ENCODE peak calls at places on chromosome 18, in six cellular contexts. X is pancreas, A is IMR-90, Z is fibroblast of lung, O is fibroblast of mammary gland, P is cardiac fibroblast. G is an unnamed sample.

GRCh38 chr18:60067426-60068210 is 167.8 kb downstream of the PMAIP1 start:
- DNase-seq in X (no peak), A (no peak), P (no peak), O (peak), Z (peak), G (no peak)

GRCh38 chr18:49045585-49045984 is 94.8 kb upstream of the SMAD7 start:
- DNase-seq in Z (no peak), X (no peak), P (no peak), A (no peak), O (no peak), G (no peak)

GRCh38 chr18:159037-159652 is 788 bp downstream of the USP14 start:
- DNase-seq in A (peak), P (peak), Z (peak), X (no peak), O (no peak), G (no peak)

GRCh38 chr18:67735506-67735905 is 219.0 kb upstream of the DSEL start:
- DNase-seq in Z (no peak), X (no peak), A (no peak), O (no peak), P (no peak), G (no peak)

GRCh38 chr18:32111706-32112105 is 20.0 kb downstream of the RNF138 start:
- DNase-seq in O (no peak), P (no peak), Z (no peak), X (no peak), A (no peak), G (no peak)

GRCh38 chr18:41732371-41732770 is 222.7 kb upstream of the PIK3C3 start:
- DNase-seq in O (no peak), Z (no peak), P (no peak), X (no peak), A (no peak), G (no peak)

GRCh38 chr18:63523660-63524059 is 18.5 kb upstream of the SERPINB12 start:
- DNase-seq in P (peak), X (no peak), O (peak), A (peak), Z (no peak), G (no peak)

GRCh38 chr18:58823385-58823784 is 41.3 kb upstream of the ZNF532 start:
- DNase-seq in Z (no peak), O (no peak), P (no peak), X (no peak), A (no peak), G (no peak)

GRCh38 chr18:48754559-48754958 is 196.2 kb downstream of the SMAD7 start:
- DNase-seq in P (no peak), A (no peak), X (no peak), Z (no peak), O (no peak), G (no peak)

GRCh38 chr18:61580061-61580460 is 246.8 kb downstream of the CDH20 start:
- DNase-seq in A (no peak), X (no peak), P (peak), O (no peak), Z (no peak), G (no peak)

GRCh38 chr18:61582205-61582710 is 249.0 kb downstream of the CDH20 start:
- DNase-seq in Z (no peak), O (no peak), A (no peak), P (no peak), X (no peak), G (no peak)

GRCh38 chr18:61583548-61583947 is 250.3 kb downstream of the CDH20 start:
- DNase-seq in Z (no peak), X (no peak), O (no peak), A (no peak), P (no peak), G (no peak)

GRCh38 chr18:61579581-61579980 is 246.4 kb downstream of the CDH20 start:
- DNase-seq in A (no peak), X (no peak), O (no peak), P (no peak), Z (no peak), G (no peak)

DNA sequence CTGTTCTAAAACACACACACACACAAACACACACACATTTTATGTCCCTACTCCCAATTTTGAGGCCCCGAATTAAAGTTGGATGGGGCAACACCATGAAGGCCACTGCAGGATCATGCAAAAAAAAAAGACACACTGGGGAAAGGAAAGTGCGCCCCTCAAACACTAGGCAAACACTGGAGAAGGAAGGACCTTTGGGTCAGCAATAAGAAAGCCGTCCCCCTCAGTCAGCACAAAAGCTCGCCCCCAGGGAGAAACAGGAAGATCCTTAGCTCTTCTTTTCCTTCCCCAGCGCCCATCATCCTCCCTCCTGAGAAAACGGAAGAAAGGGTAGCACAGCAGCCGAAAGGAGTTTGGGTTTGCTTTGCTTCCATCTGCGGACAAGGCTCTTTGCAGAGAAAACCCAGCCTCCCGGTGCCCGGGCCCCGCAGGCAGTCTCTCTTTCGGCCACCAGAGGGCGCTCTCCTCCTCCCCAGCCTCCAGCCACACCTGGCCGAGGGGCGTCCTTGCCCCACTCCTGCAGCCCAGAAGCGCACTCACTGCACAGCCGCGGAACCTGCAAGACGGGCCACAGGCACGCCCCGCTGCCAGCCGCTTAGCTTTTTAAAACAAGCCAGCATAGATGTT is 248.5 kb downstream of the CDH20 start:
- DNase-seq in X (peak), O (peak), Z (peak), P (peak), A (peak), G (peak)
- H3K4me3 ChIP-seq in X (no peak), O (peak), Z (peak), P (peak), A (peak), G (peak)

DNA sequence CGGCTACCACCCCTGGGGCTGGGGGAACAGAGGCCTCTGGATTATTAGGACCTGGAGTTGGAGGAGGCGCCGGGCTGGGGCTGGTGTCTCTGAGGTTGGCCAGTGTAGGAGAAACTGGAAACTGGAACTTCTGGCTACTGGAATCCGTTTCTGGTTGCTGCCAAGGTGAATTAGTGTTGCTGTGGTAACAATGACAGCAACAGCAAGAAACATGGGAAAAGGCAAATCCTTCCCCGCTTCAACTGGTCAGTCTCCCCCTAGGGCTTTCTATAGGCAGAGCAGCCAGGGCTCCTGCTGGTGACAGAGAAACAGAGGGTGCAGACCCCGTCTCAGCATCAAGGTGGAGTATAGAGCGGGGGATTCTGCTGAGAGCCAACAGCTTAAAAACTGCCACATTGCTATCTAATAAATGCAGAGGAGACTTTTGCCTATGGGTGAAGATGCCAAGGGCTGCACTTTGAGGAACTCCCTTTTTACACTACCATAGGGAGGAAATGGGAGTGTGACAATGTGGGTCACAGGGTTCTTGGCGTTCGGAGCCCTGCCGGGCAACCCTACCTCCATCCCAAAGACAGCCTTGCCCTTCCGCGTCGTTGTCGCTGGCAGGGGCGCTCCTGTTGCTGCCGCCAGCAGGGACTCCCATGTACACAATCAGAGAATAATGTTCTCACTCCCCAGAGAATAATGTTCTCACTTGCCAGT is 81.4 kb upstream of the CABLES1 start:
- DNase-seq in A (peak), Z (peak), X (peak), O (peak), P (peak), G (peak)
- TF ChIP-seq CTCF in A (peak), Z (peak), X (no peak), O (peak), P (peak), G (peak)

GRCh38 chr18:70313640-70314039 is 24.8 kb downstream of the SOCS6 start:
- DNase-seq in A (no peak), X (no peak), P (no peak), O (no peak), Z (no peak), G (no peak)
- H3K4me3 ChIP-seq in A (no peak), X (no peak), P (no peak), O (no peak), Z (no peak), G (no peak)

DNA sequence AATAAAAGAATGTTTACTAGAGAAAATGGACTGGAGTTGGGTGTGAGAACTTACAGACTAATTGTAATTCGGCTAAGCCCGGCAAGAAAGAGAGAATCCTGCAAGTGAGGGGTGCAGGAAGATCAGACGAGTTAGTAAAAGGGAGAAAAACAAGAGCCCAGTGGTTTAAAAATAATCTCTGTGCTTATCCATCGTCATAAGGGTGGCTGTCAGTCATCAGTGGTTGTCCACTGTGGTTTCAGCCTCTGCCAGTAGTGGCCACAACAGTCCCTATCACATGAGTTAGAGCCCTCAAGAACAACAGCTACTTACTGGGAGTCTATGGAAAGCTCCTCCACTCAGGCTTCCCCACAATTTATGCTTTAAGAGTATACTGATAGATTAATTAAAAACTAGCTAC is 239.8 kb downstream of the SETBP1 start:
- DNase-seq in A (no peak), Z (peak), P (no peak), O (no peak), X (no peak), G (no peak)
- TF ChIP-seq CTCF in A (no peak), Z (no peak), P (no peak), O (no peak), X (no peak), G (no peak)

DNA sequence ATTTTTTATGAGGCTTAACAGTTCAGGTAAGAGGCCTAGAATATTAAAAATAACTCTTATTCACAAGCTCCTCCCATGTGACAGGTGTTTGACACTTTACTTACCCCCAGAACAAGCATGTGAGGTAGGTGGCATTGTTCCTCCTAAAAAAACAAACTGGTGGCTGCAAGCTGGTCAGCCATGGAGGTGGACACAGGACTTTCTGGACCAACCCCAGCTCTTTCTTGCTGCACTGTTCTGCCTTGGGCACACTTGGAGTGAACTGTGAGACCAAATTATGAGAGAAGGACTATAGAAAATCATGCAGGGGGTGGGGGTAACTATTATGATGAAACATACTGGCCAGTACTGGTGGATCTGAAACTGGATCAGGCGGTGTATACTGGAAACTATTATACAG is 56.6 kb downstream of the PTPRM start:
- DNase-seq in A (no peak), X (no peak), O (no peak), P (no peak), Z (no peak), G (no peak)
- H3K4me3 ChIP-seq in A (no peak), X (no peak), O (no peak), P (no peak), Z (no peak), G (no peak)

DNA sequence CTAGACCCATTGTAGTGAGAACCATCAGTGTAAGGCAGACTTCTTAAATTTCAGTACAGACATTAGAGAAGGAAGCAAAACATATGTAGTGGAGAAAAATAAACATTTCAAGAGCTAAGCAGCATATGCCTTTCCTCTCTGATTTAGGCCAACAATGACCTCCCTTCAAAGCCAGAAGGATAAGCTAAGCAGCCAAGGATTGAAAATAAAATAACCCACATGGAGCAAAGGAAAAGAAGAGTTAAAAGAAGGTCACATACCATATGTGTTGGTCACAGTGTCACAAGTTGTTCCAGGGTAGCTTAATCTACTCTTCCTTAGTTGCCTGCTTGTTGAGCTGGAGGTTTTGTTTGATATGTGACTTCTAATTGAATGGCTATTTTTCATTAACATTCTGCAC is 15.6 kb upstream of the LAMA1 start:
- DNase-seq in A (peak), X (no peak), Z (peak), P (peak), O (peak), G (peak)
- TF ChIP-seq CTCF in A (no peak), X (no peak), Z (no peak), P (no peak), O (no peak), G (no peak)

DNA sequence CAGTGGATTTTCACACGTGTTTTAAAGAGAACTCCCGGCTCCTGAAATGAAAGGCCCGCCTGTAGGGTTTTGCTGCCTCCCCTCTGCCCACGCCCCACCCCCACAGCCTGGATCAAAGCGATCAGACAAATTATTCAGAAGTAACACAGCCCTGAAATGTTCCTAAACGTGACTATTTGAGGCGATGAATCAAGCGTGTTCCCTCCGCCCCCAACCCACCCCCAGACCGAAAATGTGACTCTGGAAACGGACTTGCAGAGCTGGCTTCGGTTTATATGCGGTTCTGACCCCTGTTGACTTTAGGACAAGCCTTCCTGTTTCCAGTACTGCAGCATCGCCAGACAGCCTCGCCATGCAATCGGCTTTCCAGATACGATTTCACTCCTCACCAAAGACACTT is 28.8 kb upstream of the SMIM21 start:
- DNase-seq in P (no peak), Z (no peak), A (no peak), X (no peak), O (peak), G (peak)
- H3K4me3 ChIP-seq in P (peak), Z (peak), A (no peak), X (no peak), O (peak), G (peak)

GRCh38 chr18:77478619-77479018 is 229.0 kb downstream of the GALR1 start:
- DNase-seq in O (peak), X (peak), Z (no peak), A (no peak), P (peak), G (peak)
- TF ChIP-seq CTCF in O (peak), X (no peak), Z (no peak), A (no peak), P (peak), G (no peak)

GRCh38 chr18:9494778-9495302 is 19.5 kb downstream of the RALBP1 start:
- DNase-seq in P (peak), A (peak), O (peak), Z (peak), X (no peak), G (no peak)

GRCh38 chr18:9495916-9496540 is 20.7 kb downstream of the RALBP1 start:
- DNase-seq in Z (no peak), O (no peak), P (no peak), X (no peak), A (no peak), G (no peak)

DNA sequence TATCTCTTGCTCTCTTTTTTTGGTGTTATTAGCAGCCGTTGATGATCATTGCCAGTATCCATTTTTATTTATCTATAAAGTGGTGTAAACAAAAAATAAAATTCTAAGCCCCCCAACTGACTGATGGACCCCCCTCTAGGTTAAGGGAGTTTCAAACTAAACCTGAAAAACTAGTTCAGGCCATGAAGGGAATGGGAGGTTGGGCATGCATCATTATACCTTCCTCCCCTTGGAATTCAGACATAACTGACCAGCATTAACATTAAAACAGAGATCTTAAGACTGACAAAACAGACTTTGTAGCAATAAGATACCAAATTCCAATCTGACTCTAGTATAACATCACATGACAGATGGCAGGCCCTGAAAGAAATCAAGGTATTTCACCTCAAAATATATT is 20.2 kb downstream of the RALBP1 start:
- DNase-seq in A (no peak), O (no peak), Z (no peak), X (no peak), P (no peak), G (no peak)
- H3K4me3 ChIP-seq in A (no peak), O (no peak), Z (no peak), X (no peak), P (no peak), G (no peak)